ENCODE peak calls at places on chromosomes 6 and 20, in ten cellular contexts. S is fibroblast of pulmonary artery, D is mammary epithelial cell, J is foreskin fibroblast, P is GM06990, B is coronary artery, T is GM12878, W is A549, K is AG04449, H is heart right ventricle. A is an unnamed sample.

GRCh38 chr20:36526521-36527011 is 14.8 kb upstream of the MYL9 start:
- DNase-seq in S (no peak), D (no peak), J (no peak), P (no peak), B (no peak), T (no peak), W (no peak), K (no peak), H (no peak), A (no peak)

GRCh38 chr6:3247255-3248146 is 11.2 kb upstream of the PSMG4 start:
- DNase-seq in S (peak; percentile 81), D (peak; percentile 43), J (peak; percentile 76), P (no peak), B (peak; percentile 78), T (no peak), W (peak; percentile 35), K (peak; percentile 79), H (peak; percentile 41), A (no peak)

GRCh38 chr6:138206862-138207261 is 11.4 kb downstream of the PBOV1 start:
- DNase-seq in S (no peak), D (no peak), J (no peak), P (no peak), B (no peak), T (no peak), W (no peak), K (no peak), H (no peak), A (no peak)

GRCh38 chr20:14879020-14879697 is 541.7 kb upstream of the FLRT3 start:
- DNase-seq in S (peak; percentile 70), D (peak; percentile 95), J (peak; percentile 77), P (no peak), B (no peak), T (no peak), W (peak; percentile 92), K (peak; percentile 23), H (no peak), A (peak; percentile 47)

GRCh38 chr6:33668914-33669313 is 42.6 kb downstream of the UQCC2 start:
- DNase-seq in S (no peak), D (peak; percentile 76), J (no peak), P (peak; percentile 62), B (no peak), T (no peak), W (peak; percentile 48), K (no peak), H (no peak), A (peak; percentile 35)

GRCh38 chr20:58555078-58555765 is 40.0 kb upstream of the APCDD1L start:
- DNase-seq in S (peak; percentile 79), D (peak; percentile 77), J (peak; percentile 75), P (no peak), B (peak; percentile 35), T (no peak), W (peak; percentile 21), K (no peak), H (no peak), A (no peak)

GRCh38 chr20:59518881-59519706 is 85.2 kb upstream of the PHACTR3 start:
- DNase-seq in S (peak; percentile 61), D (peak; percentile 56), J (peak; percentile 13), P (no peak), B (no peak), T (no peak), W (peak; percentile 84), K (no peak), H (no peak), A (peak; percentile 64)

GRCh38 chr20:47576516-47577033 is 74.9 kb downstream of the NCOA3 start:
- DNase-seq in S (peak; percentile 85), D (peak; percentile 78), J (peak; percentile 74), P (peak; percentile 29), B (no peak), T (peak; percentile 46), W (peak; percentile 81), K (no peak), H (peak; percentile 39), A (peak; percentile 68)

GRCh38 chr6:95087394-95088097 is 489.8 kb upstream of the MANEA start:
- DNase-seq in S (peak; percentile 71), D (peak; percentile 86), J (peak; percentile 37), P (no peak), B (no peak), T (no peak), W (no peak), K (no peak), H (no peak), A (no peak)

GRCh38 chr6:105834548-105834947 is 251.6 kb upstream of the PRDM1 start:
- DNase-seq in S (no peak), D (no peak), J (no peak), P (no peak), B (no peak), T (no peak), W (no peak), K (no peak), H (no peak), A (no peak)

GRCh38 chr20:56393133-56393472 is 658 bp downstream of the CSTF1 start:
- DNase-seq in S (peak; percentile 26), D (peak; percentile 9), J (no peak), P (no peak), B (no peak), T (no peak), W (no peak), K (no peak), H (no peak), A (peak; percentile 42)

GRCh38 chr20:4925842-4926530 is 75.3 kb downstream of the SLC23A2 start:
- DNase-seq in S (peak; percentile 83), D (peak; percentile 23), J (no peak), P (no peak), B (no peak), T (no peak), W (no peak), K (no peak), H (peak; percentile 53), A (no peak)

GRCh38 chr6:31393932-31394331 is 9.5 kb upstream of the MICA start:
- DNase-seq in S (no peak), D (no peak), J (no peak), P (no peak), B (no peak), T (no peak), W (no peak), K (no peak), H (no peak), A (no peak)

GRCh38 chr6:15443119-15443518 is 197.2 kb downstream of the JARID2 start:
- DNase-seq in S (peak; percentile 86), D (peak; percentile 70), J (peak; percentile 78), P (no peak), B (no peak), T (no peak), W (no peak), K (peak; percentile 63), H (no peak), A (no peak)

DNA sequence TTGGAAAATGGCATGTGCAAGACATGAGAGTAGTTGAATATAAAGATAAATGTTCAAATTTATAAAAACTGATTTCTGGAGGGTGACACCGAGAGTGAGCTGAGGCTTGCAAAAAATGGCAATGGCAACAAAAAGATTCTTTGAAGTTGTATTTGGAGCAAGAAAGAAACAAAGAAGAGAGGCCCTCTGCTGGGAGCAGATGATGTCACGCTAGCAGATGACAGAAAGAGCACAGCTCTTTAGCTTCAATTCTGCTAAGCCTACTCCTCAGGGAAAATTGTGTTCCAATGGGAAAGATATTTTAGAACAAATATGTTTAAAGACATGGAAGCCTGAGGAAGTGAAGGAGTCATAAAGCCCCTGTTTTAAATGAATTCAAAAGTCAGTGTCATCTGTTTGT is 125.3 kb upstream of the NOX3 start:
- DNase-seq in S (no peak), D (no peak), J (no peak), P (no peak), B (no peak), T (no peak), W (no peak), K (no peak), H (no peak), A (no peak)
- TF ChIP-seq CTCF in S (peak; percentile 12), D (no peak), J (peak; percentile 4), P (peak; percentile 20), B (no peak), T (no peak), W (no peak), K (no peak), H (no peak), A (no peak)

DNA sequence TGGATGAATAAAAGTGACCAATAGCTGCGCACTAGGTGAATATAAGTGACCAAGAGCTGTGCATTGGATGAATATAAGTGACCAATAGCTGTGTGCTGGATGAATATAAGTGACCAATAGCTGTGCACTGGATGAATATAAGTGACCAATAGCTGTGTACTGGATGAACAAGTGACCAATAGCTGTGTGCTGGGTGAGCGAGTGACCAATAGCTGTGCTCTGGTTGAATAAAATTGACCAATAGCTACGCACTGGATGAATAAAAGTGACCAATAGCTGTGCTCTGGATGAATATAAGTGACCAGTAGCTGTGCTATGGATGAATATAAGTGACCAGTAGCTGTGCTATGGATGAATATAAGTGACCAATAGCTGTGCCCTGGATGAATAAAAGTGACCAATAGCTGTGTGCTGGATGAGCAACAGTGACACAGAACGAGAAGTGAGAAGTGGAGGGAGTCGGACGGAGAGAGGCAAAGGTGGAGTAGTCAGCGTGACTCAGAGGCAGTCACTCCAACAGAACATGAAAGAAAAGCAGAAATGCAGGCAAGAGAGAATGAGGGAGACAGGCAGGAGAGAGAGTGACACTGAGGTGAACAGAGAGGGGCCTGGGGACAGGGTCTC is 38.5 kb downstream of the RBM38 start:
- DNase-seq in S (no peak), D (peak; percentile 80), J (peak; percentile 23), P (no peak), B (no peak), T (no peak), W (no peak), K (no peak), H (no peak), A (peak; percentile 59)
- TF ChIP-seq CTCF in S (no peak), D (no peak), J (no peak), P (no peak), B (no peak), T (no peak), W (no peak), K (no peak), H (no peak), A (no peak)

GRCh38 chr6:150417899-150418824 is 49.4 kb downstream of the IYD start:
- DNase-seq in S (peak; percentile 88), D (peak; percentile 79), J (peak; percentile 51), P (peak; percentile 19), B (no peak), T (peak; percentile 40), W (peak; percentile 68), K (peak; percentile 36), H (no peak), A (peak; percentile 70)
- TF ChIP-seq CTCF in S (peak; percentile 91), D (peak; percentile 85), J (peak; percentile 88), P (peak; percentile 71), B (peak; percentile 62), T (peak; percentile 88), W (peak; percentile 75), K (peak; percentile 54), H (peak; percentile 77), A (peak; percentile 81)

GRCh38 chr20:50450493-50450826 is 59.7 kb upstream of the PTPN1 start:
- DNase-seq in S (no peak), D (no peak), J (no peak), P (no peak), B (no peak), T (no peak), W (no peak), K (no peak), H (no peak), A (no peak)
- TF ChIP-seq CTCF in S (no peak), D (no peak), J (no peak), P (no peak), B (no peak), T (no peak), W (no peak), K (no peak), H (no peak), A (no peak)

GRCh38 chr20:53907968-53908751 is 162.2 kb downstream of the BCAS1 start:
- DNase-seq in S (no peak), D (no peak), J (no peak), P (no peak), B (no peak), T (no peak), W (no peak), K (no peak), H (no peak), A (no peak)
- TF ChIP-seq CTCF in S (no peak), D (no peak), J (no peak), P (no peak), B (no peak), T (no peak), W (no peak), K (no peak), H (no peak), A (no peak)

A was measured in GM12865.